ENCODE peak calls at places on chromosome 18, in six cellular contexts. V is HFFc6, U is colonic mucosa, O is RWPE1, P is NCI-H1436, R is GM23338. B is an unnamed sample.

GRCh38 chr18:10724666-10725065 is 198.8 kb downstream of the NAPG start:
- DNase-seq in V (no peak), U (no peak), O (no peak), P (no peak), R (no peak), B (no peak)

GRCh38 chr18:30376515-30376914 is 666.0 kb downstream of the DSC3 start:
- DNase-seq in V (no peak), U (no peak), O (no peak), P (peak), R (peak), B (no peak)

GRCh38 chr18:63091671-63092364 is 227.8 kb downstream of the BCL2 start:
- DNase-seq in V (no peak), U (no peak), O (no peak), P (no peak), R (no peak), B (no peak)

GRCh38 chr18:31667185-31667584 is 17.2 kb downstream of the B4GALT6 start:
- DNase-seq in V (no peak), U (no peak), O (no peak), P (no peak), R (no peak), B (peak)

GRCh38 chr18:35369126-35369525 is 8.0 kb downstream of the ZNF396 start:
- DNase-seq in V (no peak), U (no peak), O (no peak), P (no peak), R (no peak), B (no peak)

GRCh38 chr18:10379511-10379910 is 74.9 kb upstream of the APCDD1 start:
- DNase-seq in V (peak), U (no peak), O (no peak), P (no peak), R (no peak), B (no peak)

GRCh38 chr18:54958711-54959625 is at the start of gene CCDC68:
- DNase-seq in V (no peak), U (peak), O (no peak), P (no peak), R (peak), B (peak)

GRCh38 chr18:79738041-79738461 is 58.4 kb downstream of the CTDP1 start:
- DNase-seq in V (no peak), U (no peak), O (no peak), P (no peak), R (no peak), B (no peak)

GRCh38 chr18:5425721-5426120 is 118.1 kb downstream of the EPB41L3 start:
- DNase-seq in V (no peak), U (no peak), O (no peak), P (no peak), R (no peak), B (no peak)

GRCh38 chr18:61771861-61772260 is 120.9 kb downstream of the RNF152 start:
- DNase-seq in V (no peak), U (no peak), O (no peak), P (no peak), R (no peak), B (no peak)

GRCh38 chr18:30908381-30908780 is 134.2 kb downstream of the DSC3 start:
- DNase-seq in V (no peak), U (no peak), O (no peak), P (no peak), R (no peak), B (no peak)

GRCh38 chr18:13606589-13607254 is 119.6 kb downstream of the FAM210A start:
- DNase-seq in V (no peak), U (no peak), O (no peak), P (no peak), R (no peak), B (no peak)

GRCh38 chr18:12783524-12783923 is 80.7 kb downstream of the PSMG2 start:
- DNase-seq in V (no peak), U (peak), O (no peak), P (no peak), R (no peak), B (no peak)

GRCh38 chr18:36377626-36378025 is 80.1 kb downstream of the FHOD3 start:
- DNase-seq in V (no peak), U (no peak), O (no peak), P (no peak), R (no peak), B (no peak)

GRCh38 chr18:49023938-49024341 is 73.2 kb upstream of the SMAD7 start:
- DNase-seq in V (no peak), U (peak), O (no peak), P (no peak), R (no peak), B (no peak)